ENCODE peak calls at places on chromosome 20, in four cellular contexts. D is GM12878, X is K562, E is HL-60. M is an unnamed sample.

GRCh38 chr20:47195573-47195972 is 160.9 kb downstream of the ZMYND8 start:
- DNase-seq in D (no peak), X (no peak), E (no peak), M (no peak)

GRCh38 chr20:3123542-3123941 is 36.1 kb downstream of the FASTKD5 start:
- DNase-seq in D (no peak), X (no peak), E (no peak), M (no peak)

GRCh38 chr20:4006640-4007039 is 8.7 kb downstream of the RNF24 start:
- DNase-seq in D (no peak), X (no peak), E (no peak), M (no peak)

GRCh38 chr20:63441136-63441776 is 31.2 kb downstream of the KCNQ2 start:
- DNase-seq in D (peak), X (no peak), E (no peak), M (no peak)

GRCh38 chr20:47774081-47774777 is 11.1 kb downstream of the SULF2 start:
- DNase-seq in D (no peak), X (no peak), E (no peak), M (no peak)

GRCh38 chr20:41900292-41900691 is 282.1 kb upstream of the CHD6 start:
- DNase-seq in D (no peak), X (no peak), E (no peak), M (no peak)

GRCh38 chr20:34997774-34998173 is 42.1 kb downstream of the MYH7B start:
- DNase-seq in D (no peak), X (no peak), E (no peak), M (no peak)

GRCh38 chr20:41290804-41291389 is 26.6 kb downstream of the ZHX3 start:
- DNase-seq in D (no peak), X (no peak), E (peak), M (no peak)

GRCh38 chr20:21202284-21202683 is 76.4 kb downstream of the KIZ start:
- DNase-seq in D (no peak), X (no peak), E (no peak), M (no peak)

GRCh38 chr20:10297684-10298240 is 79.1 kb downstream of the SNAP25 start:
- DNase-seq in D (no peak), X (no peak), E (no peak), M (no peak)

GRCh38 chr20:56511926-56512325 is 12.6 kb upstream of the FAM209A start:
- DNase-seq in D (no peak), X (no peak), E (no peak), M (no peak)

GRCh38 chr20:48198951-48199431 is 413.7 kb upstream of the SULF2 start:
- DNase-seq in D (no peak), X (no peak), E (no peak), M (no peak)

GRCh38 chr20:64105846-64106434 is 1.4 kb downstream of the NPBWR2 start:
- DNase-seq in D (no peak), X (no peak), E (no peak), M (no peak)

GRCh38 chr20:11001767-11002540 is 328.2 kb upstream of the JAG1 start:
- DNase-seq in D (no peak), X (no peak), E (peak), M (no peak)

GRCh38 chr20:45306431-45306982 is at the start of gene RBPJL:
- DNase-seq in D (no peak), X (peak), E (no peak), M (no peak)

GRCh38 chr20:63101781-63102719 is 95.3 kb upstream of the BHLHE23 start:
- DNase-seq in D (no peak), X (no peak), E (no peak), M (peak)

GRCh38 chr20:15033269-15033668 is 695.9 kb upstream of the FLRT3 start:
- DNase-seq in D (no peak), X (no peak), E (no peak), M (no peak)

GRCh38 chr20:23264545-23264944 is 86.0 kb upstream of the NXT1 start:
- DNase-seq in D (no peak), X (no peak), E (no peak), M (no peak)

GRCh38 chr20:45020236-45020886 is 54.0 kb downstream of the STK4 start:
- DNase-seq in D (no peak), X (no peak), E (no peak), M (no peak)

GRCh38 chr20:19024296-19025035 is 188.0 kb upstream of the SLC24A3 start:
- DNase-seq in D (no peak), X (no peak), E (no peak), M (no peak)

GRCh38 chr20:55353206-55353605 is 652.1 kb downstream of the CBLN4 start:
- DNase-seq in D (no peak), X (no peak), E (no peak), M (no peak)

GRCh38 chr20:49400904-49401303 is 81.6 kb downstream of the KCNB1 start:
- DNase-seq in D (no peak), X (no peak), E (no peak), M (no peak)
- TF ChIP-seq SPI1 in D (no peak), X (no peak), E (no peak), M (no peak)

DNA sequence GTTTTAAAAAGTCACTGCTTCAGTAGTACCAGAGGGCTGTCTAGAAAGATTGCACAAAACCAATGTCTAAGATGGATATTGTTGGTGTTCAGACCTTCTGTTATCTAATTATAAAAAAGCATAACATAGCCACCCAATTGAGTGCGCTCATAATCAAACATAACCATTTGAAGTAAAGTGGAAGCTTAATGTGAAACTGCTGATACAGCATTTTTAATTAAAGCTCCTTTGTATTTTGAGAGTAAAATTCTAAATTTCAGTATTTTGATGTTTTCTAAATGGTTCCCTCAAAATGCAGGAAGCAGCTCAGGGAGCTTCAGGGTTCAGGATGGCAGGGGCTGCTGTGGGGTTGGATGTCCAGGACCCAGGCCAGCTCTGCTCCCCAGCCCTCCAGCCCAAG is 291.8 kb upstream of the ZFP64 start:
- DNase-seq in D (no peak), X (no peak), E (no peak), M (no peak)
- TF ChIP-seq SPI1 in D (no peak), X (no peak), E (no peak), M (no peak)

DNA sequence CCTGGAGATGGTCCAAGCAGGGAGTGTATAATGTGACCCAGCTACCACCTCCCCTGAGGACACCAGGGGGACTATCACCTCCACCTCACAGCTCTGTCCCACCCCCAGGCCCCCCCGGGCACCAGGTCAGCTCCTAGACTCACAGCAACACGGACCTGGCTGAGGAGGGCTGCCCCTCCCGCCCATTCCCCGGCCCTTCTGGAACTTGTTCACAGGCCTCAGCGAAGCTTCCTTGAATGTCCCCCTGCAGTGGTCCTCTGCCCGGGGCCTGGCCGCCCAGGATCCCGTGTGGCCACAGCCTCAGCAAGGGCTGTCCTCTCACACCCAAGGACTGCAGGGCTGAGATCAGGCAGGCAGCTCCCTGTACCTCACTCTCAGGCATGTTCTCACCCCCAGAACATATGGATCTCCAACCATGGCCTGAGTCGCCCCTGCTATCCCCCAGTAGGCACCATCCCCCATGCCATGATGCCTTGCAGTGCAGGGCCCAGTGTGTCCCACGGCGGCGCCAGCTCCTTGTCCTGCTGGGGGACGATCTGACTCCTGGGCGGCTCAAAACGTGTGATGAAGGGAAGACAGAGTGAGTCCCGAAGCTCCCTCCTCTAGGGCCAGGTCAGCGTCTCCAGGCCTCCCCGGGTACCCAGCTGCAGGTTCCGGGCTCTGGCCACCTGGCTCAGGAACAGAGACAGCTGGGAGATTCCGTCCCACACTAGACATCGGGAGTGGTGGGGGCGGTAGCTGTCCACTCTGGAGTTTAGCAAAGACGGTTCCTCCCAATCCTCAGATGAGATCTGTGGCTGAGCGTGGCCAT is 158.4 kb downstream of the TAF4 start:
- DNase-seq in D (no peak), X (no peak), E (no peak), M (no peak)
- TF ChIP-seq SPI1 in D (no peak), X (no peak), E (no peak), M (no peak)

DNA sequence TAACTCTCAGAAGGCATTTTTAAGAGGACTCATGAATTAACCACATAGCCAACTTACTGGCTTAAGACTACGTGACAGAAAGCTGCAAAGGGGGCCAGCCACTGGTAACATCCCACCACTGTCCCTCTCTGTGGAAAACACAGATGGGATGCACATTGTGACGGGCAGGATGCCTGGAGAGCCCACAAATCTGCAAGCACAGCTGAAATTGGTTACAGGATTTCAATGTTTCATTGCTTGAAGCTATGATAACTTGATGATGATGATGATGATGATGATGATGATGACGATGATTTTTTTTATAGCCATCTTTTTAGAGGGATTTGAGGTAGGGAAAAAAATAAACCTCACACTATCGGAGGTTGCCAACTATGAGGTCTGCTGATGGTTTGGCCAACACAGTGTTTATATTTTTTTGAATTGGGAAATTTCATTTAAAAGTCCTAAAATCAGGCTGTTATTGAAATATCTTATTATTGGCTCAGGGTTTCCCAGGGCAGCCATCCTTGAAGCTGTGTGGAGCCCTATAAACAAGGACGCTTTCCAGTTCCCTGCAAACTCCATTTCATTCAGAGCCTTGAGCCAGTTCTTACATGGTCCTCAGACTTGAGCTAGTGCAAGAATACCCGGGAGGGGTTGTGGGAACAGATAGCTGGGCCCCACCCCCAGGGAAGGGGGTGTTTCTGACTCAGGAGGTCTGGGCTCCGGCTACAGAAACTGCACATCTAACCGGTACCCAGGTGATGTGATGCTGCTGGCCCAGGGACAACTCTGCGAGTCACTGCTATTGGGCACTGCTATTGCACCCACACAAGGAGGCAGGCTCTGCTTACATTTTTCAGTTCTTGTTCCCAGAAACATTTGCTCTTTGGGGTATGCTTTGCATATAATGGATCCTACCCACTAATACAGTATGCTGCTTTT is 27.1 kb downstream of the BCAS1 start:
- DNase-seq in D (no peak), X (peak), E (no peak), M (no peak)
- TF ChIP-seq SPI1 in D (no peak), X (no peak), E (no peak), M (no peak)

GRCh38 chr20:58086763-58087566 is 141.5 kb downstream of the ANKRD60 start:
- DNase-seq in D (no peak), X (peak), E (no peak), M (peak)
- TF ChIP-seq SPI1 in D (no peak), X (no peak), E (no peak), M (no peak)

DNA sequence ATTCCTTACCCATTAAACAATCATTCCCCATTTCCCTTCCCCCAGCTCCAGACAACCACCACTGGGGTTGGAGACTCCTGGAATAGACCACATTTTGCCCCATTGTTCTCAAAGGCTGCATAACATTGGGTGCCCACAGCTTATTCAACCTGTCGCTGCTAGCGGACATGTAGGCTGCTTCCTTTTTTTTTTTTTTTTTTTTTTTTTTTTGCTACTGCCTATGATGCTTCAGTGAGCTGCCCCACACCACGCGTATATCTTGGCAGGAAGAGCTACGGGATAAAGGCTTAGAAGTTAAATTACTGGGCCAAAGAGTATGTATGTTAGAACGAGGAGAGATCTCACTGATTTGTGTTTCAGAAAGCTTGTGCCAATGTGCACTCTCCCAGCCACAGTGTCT is 7.0 kb downstream of the LBP start:
- DNase-seq in D (no peak), X (no peak), E (no peak), M (no peak)
- TF ChIP-seq SPI1 in D (no peak), X (no peak), E (no peak), M (no peak)

GRCh38 chr20:1212607-1213396 is 9.5 kb downstream of the C20orf202 start:
- DNase-seq in D (no peak), X (peak), E (peak), M (peak)
- TF ChIP-seq SPI1 in D (no peak), X (no peak), E (no peak), M (no peak)

M was measured in GM12891.